ENCODE peak calls at places on chromosomes 13 and 19, in nine cellular contexts. One of them, this sample, is unnamed.

GRCh38 chr19:44635581-44636438 is 7.9 kb upstream of the PVR start:
- DNase-seq in NCI-H446 treated with DMSO at 0.1 percent for 48 hours: peak
- DNase-seq in left lung: no peak
- DNase-seq in NCI-H2171 treated with DMSO at 0.1 percent for 48 hours: no peak
- DNase-seq in left ventricle myocardium inferior: no peak
- DNase-seq in CD4-positive, alpha-beta memory T cell: no peak
- DNase-seq in right lobe of liver: no peak
- DNase-seq in skeletal muscle cell: no peak
- DNase-seq in COR-L47: no peak
- DNase-seq in this sample: no peak

GRCh38 chr13:33217256-33217655 is 68.3 kb downstream of the STARD13 start:
- DNase-seq in NCI-H446 treated with DMSO at 0.1 percent for 48 hours: no peak
- DNase-seq in left lung: no peak
- DNase-seq in NCI-H2171 treated with DMSO at 0.1 percent for 48 hours: no peak
- DNase-seq in left ventricle myocardium inferior: no peak
- DNase-seq in CD4-positive, alpha-beta memory T cell: no peak
- DNase-seq in right lobe of liver: no peak
- DNase-seq in skeletal muscle cell: no peak
- DNase-seq in COR-L47: no peak
- DNase-seq in this sample: no peak

GRCh38 chr13:20231839-20232555 is at the start of gene GJB6:
- DNase-seq in NCI-H446 treated with DMSO at 0.1 percent for 48 hours: no peak
- DNase-seq in left lung: no peak
- DNase-seq in NCI-H2171 treated with DMSO at 0.1 percent for 48 hours: no peak
- DNase-seq in left ventricle myocardium inferior: no peak
- DNase-seq in CD4-positive, alpha-beta memory T cell: peak
- DNase-seq in right lobe of liver: no peak
- DNase-seq in skeletal muscle cell: no peak
- DNase-seq in COR-L47: peak
- DNase-seq in this sample: no peak

GRCh38 chr19:11377756-11378155 is 3.3 kb downstream of the SWSAP1 start:
- DNase-seq in NCI-H446 treated with DMSO at 0.1 percent for 48 hours: no peak
- DNase-seq in left lung: no peak
- DNase-seq in NCI-H2171 treated with DMSO at 0.1 percent for 48 hours: no peak
- DNase-seq in left ventricle myocardium inferior: no peak
- DNase-seq in CD4-positive, alpha-beta memory T cell: no peak
- DNase-seq in right lobe of liver: no peak
- DNase-seq in skeletal muscle cell: no peak
- DNase-seq in COR-L47: no peak
- DNase-seq in this sample: no peak

GRCh38 chr13:24035411-24035810 is 125.1 kb upstream of the SPATA13 start:
- DNase-seq in NCI-H446 treated with DMSO at 0.1 percent for 48 hours: no peak
- DNase-seq in left lung: no peak
- DNase-seq in NCI-H2171 treated with DMSO at 0.1 percent for 48 hours: no peak
- DNase-seq in left ventricle myocardium inferior: no peak
- DNase-seq in CD4-positive, alpha-beta memory T cell: no peak
- DNase-seq in right lobe of liver: no peak
- DNase-seq in skeletal muscle cell: no peak
- DNase-seq in COR-L47: no peak
- DNase-seq in this sample: no peak

GRCh38 chr19:7413629-7414028 is 64.9 kb downstream of the ARHGEF18 start:
- DNase-seq in NCI-H446 treated with DMSO at 0.1 percent for 48 hours: no peak
- DNase-seq in left lung: no peak
- DNase-seq in NCI-H2171 treated with DMSO at 0.1 percent for 48 hours: no peak
- DNase-seq in left ventricle myocardium inferior: no peak
- DNase-seq in CD4-positive, alpha-beta memory T cell: no peak
- DNase-seq in right lobe of liver: no peak
- DNase-seq in skeletal muscle cell: no peak
- DNase-seq in COR-L47: no peak
- DNase-seq in this sample: no peak

GRCh38 chr13:106161186-106161585 is 374.3 kb downstream of the EFNB2 start:
- DNase-seq in NCI-H446 treated with DMSO at 0.1 percent for 48 hours: no peak
- DNase-seq in left lung: no peak
- DNase-seq in NCI-H2171 treated with DMSO at 0.1 percent for 48 hours: no peak
- DNase-seq in left ventricle myocardium inferior: no peak
- DNase-seq in CD4-positive, alpha-beta memory T cell: no peak
- DNase-seq in right lobe of liver: no peak
- DNase-seq in skeletal muscle cell: no peak
- DNase-seq in COR-L47: no peak
- DNase-seq in this sample: no peak

GRCh38 chr19:5445667-5446066 is 9.6 kb upstream of the ZNRF4 start:
- DNase-seq in NCI-H446 treated with DMSO at 0.1 percent for 48 hours: peak
- DNase-seq in left lung: no peak
- DNase-seq in NCI-H2171 treated with DMSO at 0.1 percent for 48 hours: peak
- DNase-seq in left ventricle myocardium inferior: no peak
- DNase-seq in CD4-positive, alpha-beta memory T cell: no peak
- DNase-seq in right lobe of liver: no peak
- DNase-seq in skeletal muscle cell: no peak
- DNase-seq in COR-L47: no peak
- DNase-seq in this sample: peak

GRCh38 chr19:14433454-14434156 is 499 bp downstream of the PKN1 start:
- DNase-seq in NCI-H446 treated with DMSO at 0.1 percent for 48 hours: no peak
- DNase-seq in left lung: no peak
- DNase-seq in NCI-H2171 treated with DMSO at 0.1 percent for 48 hours: peak
- DNase-seq in left ventricle myocardium inferior: no peak
- DNase-seq in CD4-positive, alpha-beta memory T cell: peak
- DNase-seq in right lobe of liver: no peak
- DNase-seq in skeletal muscle cell: no peak
- DNase-seq in COR-L47: peak
- DNase-seq in this sample: peak

GRCh38 chr13:50990540-50991506 is 81.2 kb downstream of the RNASEH2B start:
- DNase-seq in NCI-H446 treated with DMSO at 0.1 percent for 48 hours: peak
- DNase-seq in left lung: peak
- DNase-seq in NCI-H2171 treated with DMSO at 0.1 percent for 48 hours: peak
- DNase-seq in left ventricle myocardium inferior: peak
- DNase-seq in CD4-positive, alpha-beta memory T cell: no peak
- DNase-seq in right lobe of liver: no peak
- DNase-seq in skeletal muscle cell: no peak
- DNase-seq in COR-L47: peak
- DNase-seq in this sample: peak

GRCh38 chr13:21402586-21403307 is 56.4 kb downstream of the ZDHHC20 start:
- DNase-seq in NCI-H446 treated with DMSO at 0.1 percent for 48 hours: no peak
- DNase-seq in left lung: no peak
- DNase-seq in NCI-H2171 treated with DMSO at 0.1 percent for 48 hours: no peak
- DNase-seq in left ventricle myocardium inferior: no peak
- DNase-seq in CD4-positive, alpha-beta memory T cell: no peak
- DNase-seq in right lobe of liver: no peak
- DNase-seq in skeletal muscle cell: peak
- DNase-seq in COR-L47: no peak
- DNase-seq in this sample: no peak

GRCh38 chr13:28037399-28037798 is 48.9 kb upstream of the URAD start:
- DNase-seq in NCI-H446 treated with DMSO at 0.1 percent for 48 hours: no peak
- DNase-seq in left lung: no peak
- DNase-seq in NCI-H2171 treated with DMSO at 0.1 percent for 48 hours: no peak
- DNase-seq in left ventricle myocardium inferior: no peak
- DNase-seq in CD4-positive, alpha-beta memory T cell: no peak
- DNase-seq in right lobe of liver: no peak
- DNase-seq in skeletal muscle cell: no peak
- DNase-seq in COR-L47: no peak
- DNase-seq in this sample: no peak

GRCh38 chr13:113748101-113748861 is 10.7 kb upstream of the TMEM255B start:
- DNase-seq in NCI-H446 treated with DMSO at 0.1 percent for 48 hours: no peak
- DNase-seq in left lung: no peak
- DNase-seq in NCI-H2171 treated with DMSO at 0.1 percent for 48 hours: no peak
- DNase-seq in left ventricle myocardium inferior: peak
- DNase-seq in CD4-positive, alpha-beta memory T cell: no peak
- DNase-seq in right lobe of liver: no peak
- DNase-seq in skeletal muscle cell: no peak
- DNase-seq in COR-L47: no peak
- DNase-seq in this sample: no peak

GRCh38 chr13:78192721-78193120 is 274.1 kb upstream of the EDNRB start:
- DNase-seq in NCI-H446 treated with DMSO at 0.1 percent for 48 hours: no peak
- DNase-seq in left lung: no peak
- DNase-seq in NCI-H2171 treated with DMSO at 0.1 percent for 48 hours: no peak
- DNase-seq in left ventricle myocardium inferior: no peak
- DNase-seq in CD4-positive, alpha-beta memory T cell: no peak
- DNase-seq in right lobe of liver: no peak
- DNase-seq in skeletal muscle cell: peak
- DNase-seq in COR-L47: no peak
- DNase-seq in this sample: no peak

GRCh38 chr13:59413121-59413520 is 750.6 kb downstream of the DIAPH3 start:
- DNase-seq in NCI-H446 treated with DMSO at 0.1 percent for 48 hours: no peak
- DNase-seq in left lung: no peak
- DNase-seq in NCI-H2171 treated with DMSO at 0.1 percent for 48 hours: no peak
- DNase-seq in left ventricle myocardium inferior: no peak
- DNase-seq in CD4-positive, alpha-beta memory T cell: no peak
- DNase-seq in right lobe of liver: no peak
- DNase-seq in skeletal muscle cell: no peak
- DNase-seq in COR-L47: no peak
- DNase-seq in this sample: no peak

GRCh38 chr19:39430675-39431593 is 4.8 kb downstream of the RPS16 start:
- DNase-seq in NCI-H446 treated with DMSO at 0.1 percent for 48 hours: no peak
- DNase-seq in left lung: peak
- DNase-seq in NCI-H2171 treated with DMSO at 0.1 percent for 48 hours: no peak
- DNase-seq in left ventricle myocardium inferior: no peak
- DNase-seq in CD4-positive, alpha-beta memory T cell: peak
- DNase-seq in right lobe of liver: no peak
- DNase-seq in skeletal muscle cell: peak
- DNase-seq in COR-L47: no peak
- DNase-seq in this sample: peak

GRCh38 chr19:40217921-40218890 is at the start of gene TTC9B:
- DNase-seq in NCI-H446 treated with DMSO at 0.1 percent for 48 hours: no peak
- DNase-seq in left lung: no peak
- DNase-seq in NCI-H2171 treated with DMSO at 0.1 percent for 48 hours: peak
- DNase-seq in left ventricle myocardium inferior: no peak
- DNase-seq in CD4-positive, alpha-beta memory T cell: peak
- DNase-seq in right lobe of liver: no peak
- DNase-seq in skeletal muscle cell: no peak
- DNase-seq in COR-L47: no peak
- DNase-seq in this sample: peak

GRCh38 chr19:19539738-19540703 is 2.0 kb downstream of the CILP2 start:
- DNase-seq in NCI-H446 treated with DMSO at 0.1 percent for 48 hours: no peak
- DNase-seq in left lung: peak
- DNase-seq in NCI-H2171 treated with DMSO at 0.1 percent for 48 hours: no peak
- DNase-seq in left ventricle myocardium inferior: peak
- DNase-seq in CD4-positive, alpha-beta memory T cell: peak
- DNase-seq in right lobe of liver: peak
- DNase-seq in skeletal muscle cell: no peak
- DNase-seq in COR-L47: no peak
- DNase-seq in this sample: peak

GRCh38 chr13:82165396-82166174 is 1716.7 kb downstream of the SLITRK1 start:
- DNase-seq in NCI-H446 treated with DMSO at 0.1 percent for 48 hours: peak
- DNase-seq in left lung: no peak
- DNase-seq in NCI-H2171 treated with DMSO at 0.1 percent for 48 hours: no peak
- DNase-seq in left ventricle myocardium inferior: no peak
- DNase-seq in CD4-positive, alpha-beta memory T cell: no peak
- DNase-seq in right lobe of liver: no peak
- DNase-seq in skeletal muscle cell: no peak
- DNase-seq in COR-L47: no peak
- DNase-seq in this sample: no peak

GRCh38 chr19:6459356-6460098 is at the start of gene SLC25A23:
- DNase-seq in NCI-H446 treated with DMSO at 0.1 percent for 48 hours: peak
- DNase-seq in left lung: peak
- DNase-seq in NCI-H2171 treated with DMSO at 0.1 percent for 48 hours: peak
- DNase-seq in left ventricle myocardium inferior: peak
- DNase-seq in CD4-positive, alpha-beta memory T cell: peak
- DNase-seq in right lobe of liver: peak
- DNase-seq in skeletal muscle cell: peak
- DNase-seq in COR-L47: peak
- DNase-seq in this sample: peak